ENCODE peak calls at places on chromosome 7, in six cellular contexts. One of them, this sample, is unnamed.

GRCh38 chr7:23347682-23348180 is 48.6 kb downstream of the MALSU1 start:
- DNase-seq in ovary: no peak
- DNase-seq in AG04449: peak; percentile 60
- DNase-seq in body of pancreas: no peak
- DNase-seq in BJ: peak; percentile 75
- DNase-seq in GM12865: no peak
- DNase-seq in this sample: peak; percentile 81

GRCh38 chr7:100694196-100694745 is at the start of gene GIGYF1:
- DNase-seq in ovary: peak; percentile 83
- DNase-seq in AG04449: no peak
- DNase-seq in body of pancreas: peak; percentile 74
- DNase-seq in BJ: no peak
- DNase-seq in GM12865: peak; percentile 83
- DNase-seq in this sample: no peak

GRCh38 chr7:150406565-150407421 is 27.7 kb downstream of the ZNF775 start:
- DNase-seq in ovary: no peak
- DNase-seq in AG04449: no peak
- DNase-seq in body of pancreas: peak; percentile 42
- DNase-seq in BJ: no peak
- DNase-seq in GM12865: peak; percentile 83
- DNase-seq in this sample: no peak

GRCh38 chr7:77738871-77739270 is 42.6 kb downstream of the RSBN1L start:
- DNase-seq in ovary: no peak
- DNase-seq in AG04449: peak; percentile 59
- DNase-seq in body of pancreas: no peak
- DNase-seq in BJ: peak; percentile 74
- DNase-seq in GM12865: no peak
- DNase-seq in this sample: no peak

GRCh38 chr7:45716380-45717203 is 142.4 kb downstream of the ADCY1 start:
- DNase-seq in ovary: no peak
- DNase-seq in AG04449: no peak
- DNase-seq in body of pancreas: no peak
- DNase-seq in BJ: no peak
- DNase-seq in GM12865: no peak
- DNase-seq in this sample: no peak

GRCh38 chr7:156994417-156994816 is 16.0 kb downstream of the MNX1 start:
- DNase-seq in ovary: no peak
- DNase-seq in AG04449: no peak
- DNase-seq in body of pancreas: no peak
- DNase-seq in BJ: no peak
- DNase-seq in GM12865: no peak
- DNase-seq in this sample: no peak

GRCh38 chr7:15972767-15973362 is 286.4 kb upstream of the MEOX2 start:
- DNase-seq in ovary: no peak
- DNase-seq in AG04449: no peak
- DNase-seq in body of pancreas: peak; percentile 3
- DNase-seq in BJ: no peak
- DNase-seq in GM12865: no peak
- DNase-seq in this sample: peak; percentile 30

GRCh38 chr7:87448427-87448826 is 27.1 kb downstream of the ABCB4 start:
- DNase-seq in ovary: no peak
- DNase-seq in AG04449: no peak
- DNase-seq in body of pancreas: peak; percentile 40
- DNase-seq in BJ: no peak
- DNase-seq in GM12865: no peak
- DNase-seq in this sample: no peak

GRCh38 chr7:5117095-5117970 is 71.7 kb downstream of the RBAK start:
- DNase-seq in ovary: no peak
- DNase-seq in AG04449: no peak
- DNase-seq in body of pancreas: no peak
- DNase-seq in BJ: no peak
- DNase-seq in GM12865: no peak
- DNase-seq in this sample: no peak

GRCh38 chr7:46754135-46754730 is 827.7 kb downstream of the TNS3 start:
- DNase-seq in ovary: no peak
- DNase-seq in AG04449: no peak
- DNase-seq in body of pancreas: no peak
- DNase-seq in BJ: peak; percentile 62
- DNase-seq in GM12865: no peak
- DNase-seq in this sample: no peak

GRCh38 chr7:98521089-98521692 is 95.9 kb upstream of the NPTX2 start:
- DNase-seq in ovary: no peak
- DNase-seq in AG04449: no peak
- DNase-seq in body of pancreas: no peak
- DNase-seq in BJ: no peak
- DNase-seq in GM12865: no peak
- DNase-seq in this sample: no peak

GRCh38 chr7:87128883-87129282 is 23.4 kb upstream of the DMTF1 start:
- DNase-seq in ovary: no peak
- DNase-seq in AG04449: no peak
- DNase-seq in body of pancreas: no peak
- DNase-seq in BJ: no peak
- DNase-seq in GM12865: no peak
- DNase-seq in this sample: no peak

GRCh38 chr7:36440880-36441279 is 51.2 kb downstream of the ANLN start:
- DNase-seq in ovary: no peak
- DNase-seq in AG04449: no peak
- DNase-seq in body of pancreas: no peak
- DNase-seq in BJ: no peak
- DNase-seq in GM12865: no peak
- DNase-seq in this sample: no peak

GRCh38 chr7:79897166-79897565 is 237.5 kb upstream of the GNAI1 start:
- DNase-seq in ovary: no peak
- DNase-seq in AG04449: peak; percentile 9
- DNase-seq in body of pancreas: no peak
- DNase-seq in BJ: no peak
- DNase-seq in GM12865: no peak
- DNase-seq in this sample: no peak

GRCh38 chr7:93873998-93874574 is 16.5 kb downstream of the TFPI2 start:
- DNase-seq in ovary: no peak
- DNase-seq in AG04449: no peak
- DNase-seq in body of pancreas: no peak
- DNase-seq in BJ: no peak
- DNase-seq in GM12865: no peak
- DNase-seq in this sample: no peak

GRCh38 chr7:128790297-128791037 is 1.3 kb upstream of the CCDC136 start:
- DNase-seq in ovary: peak; percentile 45
- DNase-seq in AG04449: no peak
- DNase-seq in body of pancreas: no peak
- DNase-seq in BJ: no peak
- DNase-seq in GM12865: no peak
- DNase-seq in this sample: no peak

GRCh38 chr7:77687747-77688144 is 8.5 kb upstream of the RSBN1L start:
- DNase-seq in ovary: no peak
- DNase-seq in AG04449: no peak
- DNase-seq in body of pancreas: no peak
- DNase-seq in BJ: no peak
- DNase-seq in GM12865: peak; percentile 53
- DNase-seq in this sample: no peak

GRCh38 chr7:28573751-28574295 is 161.5 kb downstream of the CREB5 start:
- DNase-seq in ovary: no peak
- DNase-seq in AG04449: no peak
- DNase-seq in body of pancreas: no peak
- DNase-seq in BJ: no peak
- DNase-seq in GM12865: peak; percentile 61
- DNase-seq in this sample: no peak

GRCh38 chr7:24073651-24074420 is 210.2 kb upstream of the NPY start:
- DNase-seq in ovary: no peak
- DNase-seq in AG04449: no peak
- DNase-seq in body of pancreas: no peak
- DNase-seq in BJ: no peak
- DNase-seq in GM12865: no peak
- DNase-seq in this sample: no peak

DNA sequence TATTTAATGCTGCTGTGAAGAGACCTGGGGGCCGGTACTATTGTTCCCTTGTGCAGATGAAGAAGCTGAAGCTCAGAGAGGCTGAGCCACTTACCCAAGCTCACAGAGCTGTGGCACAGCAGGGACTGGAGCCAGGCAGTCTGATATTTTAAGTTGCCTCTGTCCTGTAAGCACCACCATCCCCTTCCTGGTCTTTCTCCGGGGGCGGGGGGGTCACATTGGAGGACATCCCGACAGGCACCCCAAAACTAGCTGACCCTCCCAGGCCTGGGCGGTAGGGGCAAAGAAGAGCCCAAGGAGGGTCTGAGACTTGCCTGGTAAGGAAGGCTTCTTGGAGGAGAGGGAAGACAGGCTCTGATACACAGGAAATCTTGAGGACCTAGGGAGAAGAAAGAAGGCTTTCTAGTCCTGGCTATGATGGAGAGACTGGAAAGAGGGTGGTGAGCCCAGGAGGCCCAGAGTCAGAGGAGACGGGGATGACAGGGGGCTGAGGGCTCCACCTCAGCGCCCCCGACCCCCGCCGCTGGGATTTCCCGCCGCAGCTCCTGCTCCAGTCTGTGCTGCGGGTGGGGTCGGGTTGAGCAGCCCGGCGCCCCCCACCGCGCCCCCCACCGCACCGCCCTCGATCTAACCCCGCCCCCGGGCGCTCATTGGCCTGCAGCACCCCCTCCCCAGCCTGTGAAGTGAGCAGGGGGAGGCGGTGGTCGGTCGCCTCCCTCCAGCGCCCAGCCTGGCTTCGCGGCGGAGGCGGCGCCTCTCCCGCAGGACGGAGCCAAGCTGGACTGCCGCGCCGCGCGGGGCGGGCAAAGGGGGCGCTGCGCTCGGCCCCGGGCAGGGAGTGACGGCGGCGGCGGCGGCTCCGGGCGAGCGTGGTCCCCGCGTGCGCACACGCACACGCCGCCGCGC is at the start of gene ADCYAP1R1:
- DNase-seq in ovary: peak; percentile 29
- DNase-seq in AG04449: no peak
- DNase-seq in body of pancreas: no peak
- DNase-seq in BJ: no peak
- DNase-seq in GM12865: no peak
- DNase-seq in this sample: no peak
- H3K4me3 ChIP-seq in ovary: peak within 1 kb of the TSS; percentile 36
- H3K4me3 ChIP-seq in AG04449: no peak within 1 kb of the TSS
- H3K4me3 ChIP-seq in body of pancreas: no peak within 1 kb of the TSS
- H3K4me3 ChIP-seq in BJ: no peak within 1 kb of the TSS
- H3K4me3 ChIP-seq in GM12865: no peak within 1 kb of the TSS
- H3K4me3 ChIP-seq in this sample: no peak within 1 kb of the TSS

GRCh38 chr7:2646680-2647571 is 15.1 kb downstream of the TTYH3 start:
- DNase-seq in ovary: no peak
- DNase-seq in AG04449: no peak
- DNase-seq in body of pancreas: no peak
- DNase-seq in BJ: no peak
- DNase-seq in GM12865: no peak
- DNase-seq in this sample: no peak

GRCh38 chr7:2646336-2646679 is 14.5 kb downstream of the TTYH3 start:
- DNase-seq in ovary: no peak
- DNase-seq in AG04449: no peak
- DNase-seq in body of pancreas: no peak
- DNase-seq in BJ: no peak
- DNase-seq in GM12865: no peak
- DNase-seq in this sample: no peak

GRCh38 chr7:2643386-2644229 is 11.8 kb downstream of the TTYH3 start:
- DNase-seq in ovary: no peak
- DNase-seq in AG04449: no peak
- DNase-seq in body of pancreas: no peak
- DNase-seq in BJ: no peak
- DNase-seq in GM12865: peak; percentile 41
- DNase-seq in this sample: no peak

GRCh38 chr7:2644514-2645273 is 12.9 kb downstream of the TTYH3 start:
- DNase-seq in ovary: no peak
- DNase-seq in AG04449: no peak
- DNase-seq in body of pancreas: no peak
- DNase-seq in BJ: no peak
- DNase-seq in GM12865: no peak
- DNase-seq in this sample: no peak

DNA sequence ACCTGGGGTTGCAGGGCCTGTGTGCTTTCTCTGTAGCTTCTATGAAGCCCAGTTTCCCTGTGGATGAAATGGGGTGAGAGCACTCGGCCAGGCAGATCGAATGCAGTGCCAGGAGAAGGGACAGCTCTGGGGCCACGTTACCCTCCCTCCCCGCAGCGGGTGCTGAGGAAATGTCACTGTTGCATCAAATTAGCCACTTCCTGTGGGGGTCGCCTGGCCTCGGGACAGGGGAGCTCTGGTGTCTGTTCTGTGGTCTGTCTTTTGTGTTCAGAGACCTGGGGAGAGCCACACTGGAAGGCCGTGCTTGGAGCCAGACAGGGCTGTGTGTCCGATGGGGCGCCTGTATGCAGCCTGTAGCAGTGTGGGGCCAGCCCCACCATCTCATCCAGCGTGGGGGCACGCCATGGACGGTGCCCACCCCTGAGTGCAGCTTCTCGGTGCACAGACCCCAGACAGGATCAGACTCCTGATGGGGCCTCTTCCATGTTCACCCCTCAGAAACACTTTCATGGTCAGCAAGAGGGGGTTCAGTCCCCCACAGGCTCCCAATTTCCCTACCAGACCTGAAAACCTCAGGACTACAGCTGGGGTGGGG is 13.6 kb downstream of the TTYH3 start:
- DNase-seq in ovary: no peak
- DNase-seq in AG04449: no peak
- DNase-seq in body of pancreas: peak; percentile 32
- DNase-seq in BJ: no peak
- DNase-seq in GM12865: peak; percentile 72
- DNase-seq in this sample: no peak
- H3K4me3 ChIP-seq in ovary: no peak overlapping the region
- H3K4me3 ChIP-seq in AG04449: no peak overlapping the region
- H3K4me3 ChIP-seq in body of pancreas: no peak overlapping the region
- H3K4me3 ChIP-seq in BJ: no peak overlapping the region
- H3K4me3 ChIP-seq in GM12865: no peak overlapping the region
- H3K4me3 ChIP-seq in this sample: no peak overlapping the region

GRCh38 chr7:127546313-127546712 is 39.1 kb downstream of the GCC1 start:
- DNase-seq in ovary: no peak
- DNase-seq in AG04449: no peak
- DNase-seq in body of pancreas: no peak
- DNase-seq in BJ: no peak
- DNase-seq in GM12865: no peak
- DNase-seq in this sample: no peak

GRCh38 chr7:127551941-127552340 is 33.5 kb downstream of the GCC1 start:
- DNase-seq in ovary: no peak
- DNase-seq in AG04449: no peak
- DNase-seq in body of pancreas: no peak
- DNase-seq in BJ: no peak
- DNase-seq in GM12865: no peak
- DNase-seq in this sample: no peak

DNA sequence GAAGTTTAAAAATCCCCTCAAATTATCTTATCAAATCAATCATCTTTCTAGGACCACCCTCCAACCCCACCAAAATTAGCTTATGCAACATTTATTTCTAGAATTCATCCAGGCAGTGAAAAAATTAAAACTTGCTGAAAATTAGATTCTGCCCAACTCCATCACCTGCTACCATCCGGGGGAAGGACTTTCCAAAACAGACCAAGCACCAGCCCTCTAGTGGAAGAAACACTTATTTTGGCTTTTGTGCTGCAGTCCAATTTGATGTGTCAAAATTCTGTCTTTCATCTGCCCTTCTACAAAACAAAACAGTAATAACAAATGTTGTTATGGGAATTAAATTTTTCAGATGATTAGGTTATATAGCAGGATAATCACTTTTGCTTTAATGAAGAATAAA is 35.1 kb downstream of the GCC1 start:
- DNase-seq in ovary: no peak
- DNase-seq in AG04449: no peak
- DNase-seq in body of pancreas: no peak
- DNase-seq in BJ: no peak
- DNase-seq in GM12865: peak; percentile 2
- DNase-seq in this sample: no peak
- H3K4me3 ChIP-seq in ovary: no peak overlapping the region
- H3K4me3 ChIP-seq in AG04449: no peak overlapping the region
- H3K4me3 ChIP-seq in body of pancreas: no peak overlapping the region
- H3K4me3 ChIP-seq in BJ: no peak overlapping the region
- H3K4me3 ChIP-seq in GM12865: no peak overlapping the region
- H3K4me3 ChIP-seq in this sample: no peak overlapping the region

GRCh38 chr7:27248911-27249723 is 6.5 kb downstream of the EVX1 start:
- DNase-seq in ovary: no peak
- DNase-seq in AG04449: no peak
- DNase-seq in body of pancreas: no peak
- DNase-seq in BJ: no peak
- DNase-seq in GM12865: no peak
- DNase-seq in this sample: no peak
- H3K4me3 ChIP-seq in ovary: no peak overlapping the region
- H3K4me3 ChIP-seq in AG04449: no peak overlapping the region
- H3K4me3 ChIP-seq in body of pancreas: no peak overlapping the region
- H3K4me3 ChIP-seq in BJ: no peak overlapping the region
- H3K4me3 ChIP-seq in GM12865: no peak overlapping the region
- H3K4me3 ChIP-seq in this sample: no peak overlapping the region

This sample was measured in HFF-Myc.